ENCODE peak calls at places on chromosomes 11 and 22, in nine cellular contexts. Q, C, I, B, L, Y, W, A and X are unnamed samples.

GRCh38 chr22:32475428-32476010 is 908 bp downstream of the FBXO7 start:
- DNase-seq in Q (peak; percentile 41), C (peak; percentile 22), I (no peak), B (peak; percentile 8), L (no peak), Y (no peak), W (no peak), A (peak; percentile 34), X (peak; percentile 60)

GRCh38 chr22:38397189-38398097 is 57.6 kb downstream of the KCNJ4 start:
- DNase-seq in Q (peak; percentile 40), C (no peak), I (no peak), B (no peak), L (peak; percentile 83), Y (no peak), W (no peak), A (peak; percentile 41), X (no peak)

GRCh38 chr11:68128682-68129327 is 7.6 kb upstream of the CHKA start:
- DNase-seq in Q (peak; percentile 97), C (peak; percentile 91), I (no peak), B (no peak), L (peak; percentile 71), Y (no peak), W (peak; percentile 70), A (peak; percentile 77), X (peak; percentile 93)

GRCh38 chr11:72676874-72677341 is 2.7 kb upstream of the PDE2A start:
- DNase-seq in Q (peak; percentile 60), C (peak; percentile 74), I (peak; percentile 62), B (no peak), L (peak; percentile 84), Y (no peak), W (peak; percentile 26), A (no peak), X (peak; percentile 74)

GRCh38 chr11:93213622-93214021 is 15.8 kb upstream of the SLC36A4 start:
- DNase-seq in Q (no peak), C (no peak), I (no peak), B (no peak), L (no peak), Y (no peak), W (no peak), A (no peak), X (no peak)

GRCh38 chr11:20388096-20389055 is 860 bp downstream of the PRMT3 start:
- DNase-seq in Q (no peak), C (no peak), I (no peak), B (no peak), L (no peak), Y (no peak), W (no peak), A (no peak), X (no peak)

GRCh38 chr11:130675456-130675855 is 227.0 kb downstream of the ADAMTS15 start:
- DNase-seq in Q (no peak), C (no peak), I (no peak), B (no peak), L (peak; percentile 88), Y (no peak), W (peak; percentile 50), A (peak; percentile 59), X (no peak)

GRCh38 chr11:12460441-12460840 is 83.1 kb downstream of the PARVA start:
- DNase-seq in Q (no peak), C (no peak), I (no peak), B (no peak), L (no peak), Y (no peak), W (peak; percentile 44), A (no peak), X (no peak)

GRCh38 chr22:29912605-29913398 is 29.8 kb downstream of the MTMR3 start:
- DNase-seq in Q (no peak), C (no peak), I (no peak), B (no peak), L (no peak), Y (no peak), W (peak; percentile 93), A (no peak), X (no peak)

GRCh38 chr11:13114566-13115465 is 105.7 kb downstream of the RASSF10 start:
- DNase-seq in Q (peak; percentile 30), C (no peak), I (peak; percentile 45), B (no peak), L (no peak), Y (no peak), W (no peak), A (no peak), X (peak; percentile 55)

GRCh38 chr11:133714471-133715375 is 130.6 kb downstream of the SPATA19 start:
- DNase-seq in Q (no peak), C (no peak), I (no peak), B (no peak), L (no peak), Y (no peak), W (no peak), A (no peak), X (no peak)

GRCh38 chr22:20439928-20440575 is 2.4 kb upstream of the SCARF2 start:
- DNase-seq in Q (no peak), C (no peak), I (no peak), B (no peak), L (peak; percentile 23), Y (no peak), W (no peak), A (no peak), X (no peak)

GRCh38 chr11:13984616-13985474 is 22.3 kb downstream of the SPON1 start:
- DNase-seq in Q (no peak), C (no peak), I (no peak), B (no peak), L (no peak), Y (no peak), W (peak; percentile 95), A (no peak), X (no peak)

GRCh38 chr11:86151188-86152005 is 82.5 kb upstream of the PICALM start:
- DNase-seq in Q (no peak), C (peak; percentile 63), I (no peak), B (no peak), L (peak; percentile 72), Y (no peak), W (peak; percentile 23), A (peak; percentile 27), X (peak; percentile 40)

GRCh38 chr22:20316217-20316843 is 3.5 kb downstream of the DGCR6L start:
- DNase-seq in Q (peak; percentile 8), C (no peak), I (no peak), B (no peak), L (no peak), Y (no peak), W (no peak), A (no peak), X (peak; percentile 9)

GRCh38 chr11:95076416-95076815 is 9.7 kb downstream of the SRSF8 start:
- DNase-seq in Q (peak; percentile 36), C (peak; percentile 57), I (no peak), B (no peak), L (no peak), Y (no peak), W (peak; percentile 75), A (peak; percentile 72), X (peak; percentile 51)

DNA sequence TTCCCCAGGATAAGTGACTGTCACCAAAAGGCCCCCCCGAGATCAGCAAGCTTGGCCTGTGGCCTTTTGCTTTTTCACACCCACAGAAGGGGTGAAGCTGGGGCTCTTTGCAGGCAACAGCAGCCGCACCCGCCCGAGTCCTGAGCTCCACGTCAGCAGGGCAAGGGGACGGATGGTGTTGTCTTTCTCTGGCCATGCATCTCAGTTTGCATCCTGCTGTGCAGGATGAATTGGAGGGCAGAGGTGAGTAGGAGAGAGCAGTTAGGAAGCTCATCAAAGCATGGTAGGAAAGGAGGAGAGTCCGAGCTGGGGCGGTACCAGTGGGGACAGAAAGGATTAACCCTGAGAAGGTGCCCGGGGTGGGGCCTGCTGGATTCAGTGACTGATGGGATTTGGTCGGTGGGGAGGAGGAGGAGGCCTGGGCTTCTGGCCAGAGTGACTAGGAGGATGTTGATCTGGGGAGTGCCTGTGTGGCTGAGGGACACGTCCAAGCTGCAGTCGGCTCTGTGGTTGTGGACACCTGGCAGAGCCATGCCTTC is 14.5 kb downstream of the FAM83F start:
- DNase-seq in Q (no peak), C (no peak), I (no peak), B (no peak), L (no peak), Y (no peak), W (peak; percentile 16), A (no peak), X (no peak)
- H3K27ac ChIP-seq in Q (no peak overlapping the region), C (no peak overlapping the region), I (no peak overlapping the region), B (no peak overlapping the region), L (no peak overlapping the region), Y (peak overlapping the region; percentile 77), W (no peak overlapping the region), A (no peak overlapping the region), X (no peak overlapping the region)

DNA sequence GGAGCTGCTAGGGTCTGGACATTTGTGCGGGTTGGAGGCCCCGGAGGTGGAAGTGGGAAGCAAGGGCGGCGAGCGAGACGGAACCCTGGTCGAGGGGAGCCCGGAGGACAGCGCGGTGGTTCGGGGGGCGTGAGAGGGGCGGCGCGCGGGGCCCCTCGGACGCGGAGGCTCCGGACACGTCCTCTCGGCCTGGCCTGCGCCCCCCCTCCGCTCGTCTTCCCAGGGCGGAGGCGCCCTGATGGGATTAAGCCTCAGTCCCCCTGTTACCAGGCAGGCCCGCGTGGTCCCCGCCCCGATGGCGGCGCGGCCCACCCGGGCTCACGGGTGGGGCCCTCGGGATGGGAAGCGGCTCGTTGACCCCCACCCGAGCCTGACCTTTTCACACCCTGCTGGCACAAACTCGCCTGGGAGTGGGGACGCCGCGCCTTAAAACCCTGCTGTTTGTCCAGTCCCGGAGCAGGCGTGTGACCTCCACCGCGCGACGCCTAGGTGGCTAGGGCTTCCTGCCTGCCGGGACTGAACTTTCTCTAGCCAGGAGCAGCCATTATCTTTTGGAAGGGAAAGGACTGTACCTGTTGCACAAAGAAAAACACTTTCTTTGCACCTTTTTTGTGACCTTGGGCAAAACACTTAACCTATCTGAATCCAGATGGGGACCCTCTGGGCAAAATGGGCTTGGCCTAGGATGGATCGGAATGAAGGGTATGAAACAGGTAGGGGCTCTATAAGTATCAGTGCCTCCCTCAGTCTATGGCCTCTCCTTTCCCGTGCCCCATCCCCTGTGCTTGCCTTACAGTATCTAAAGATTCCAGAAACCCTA is 988 bp downstream of the KIAA1671 start:
- DNase-seq in Q (peak; percentile 41), C (peak; percentile 48), I (no peak), B (no peak), L (peak; percentile 74), Y (no peak), W (no peak), A (peak; percentile 27), X (peak; percentile 29)
- H3K4me3 ChIP-seq in Q (peak overlapping the region; percentile 35), C (peak overlapping the region; percentile 54), I (peak overlapping the region; percentile 67), B (peak overlapping the region; percentile 86), L (peak overlapping the region; percentile 81), Y (peak overlapping the region; percentile 79), W (no peak overlapping the region), A (peak overlapping the region; percentile 47), X (peak overlapping the region; percentile 94)

DNA sequence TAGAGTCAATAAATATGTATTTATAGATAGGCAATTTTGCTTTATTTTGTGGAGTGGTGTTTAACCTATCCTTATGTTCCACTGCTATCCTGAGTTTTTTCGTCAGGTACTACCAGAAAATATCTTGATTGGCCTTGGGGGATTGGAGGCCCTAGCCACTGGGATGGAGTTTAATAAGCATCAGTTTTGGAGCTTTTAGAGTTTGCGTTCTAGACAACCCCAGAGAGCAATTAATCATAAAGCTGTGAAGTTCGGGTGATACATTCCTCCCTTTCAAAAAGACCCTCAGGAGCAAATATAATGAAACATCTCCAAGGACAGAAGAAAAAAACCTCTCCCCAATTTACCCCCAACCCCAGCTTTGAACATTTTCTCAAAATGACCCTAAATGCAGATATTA is at the start of gene OR5A1:
- DNase-seq in Q (no peak), C (no peak), I (no peak), B (no peak), L (no peak), Y (no peak), W (no peak), A (no peak), X (no peak)
- TF ChIP-seq POLR2A in Q (no peak), C (no peak), I (no peak), B (no peak), L (no peak), Y (no peak), W (no peak), A (no peak), X (no peak)

GRCh38 chr11:27174672-27175210 is 134.1 kb downstream of the BBOX1 start:
- DNase-seq in Q (no peak), C (no peak), I (no peak), B (no peak), L (no peak), Y (no peak), W (no peak), A (no peak), X (no peak)
- H3K27ac ChIP-seq in Q (no peak overlapping the region), C (no peak overlapping the region), I (no peak overlapping the region), B (no peak overlapping the region), L (no peak overlapping the region), Y (peak overlapping the region; percentile 70), W (no peak overlapping the region), A (no peak overlapping the region), X (no peak overlapping the region)